ENCODE peak calls at places on chromosomes 1 and 21, in ten cellular contexts. One of them, this sample, is unnamed.

GRCh38 chr1:27536767-27537166 is 46.8 kb upstream of the WASF2 start:
- DNase-seq in hepatocyte: peak; percentile 80
- DNase-seq in activated effector memory CD4-positive, alpha-beta T cell treated with anti-CD3 and anti-CD28 coated beads, Interleukin-2, amount 50 U/mL, for 16 hours: no peak
- DNase-seq in AG09309: peak; percentile 49
- DNase-seq in germinal center: no peak
- DNase-seq in naive B cell: no peak
- DNase-seq in mammary epithelial cell: peak; percentile 74
- DNase-seq in NCI-H2171: no peak
- DNase-seq in activated T-helper 1 cell treated with anti-CD3 and anti-CD28 coated beads, Interleukin-12 subunit alpha, Interleukin-12 subunit beta, Interleukin-2, Interleukin-4 antibody, amounts not matched to agents 30 ng/mL and 10 ng/mL and 1 ng/mL, durations not matched to agents 14 hours and 24 hours and 36 hours: no peak
- DNase-seq in upper lobe of right lung: no peak
- DNase-seq in this sample: peak; percentile 89

GRCh38 chr1:155844860-155845259 is 12.2 kb downstream of the GON4L start:
- DNase-seq in hepatocyte: no peak
- DNase-seq in activated effector memory CD4-positive, alpha-beta T cell treated with anti-CD3 and anti-CD28 coated beads, Interleukin-2, amount 50 U/mL, for 16 hours: no peak
- DNase-seq in AG09309: no peak
- DNase-seq in germinal center: no peak
- DNase-seq in naive B cell: no peak
- DNase-seq in mammary epithelial cell: no peak
- DNase-seq in NCI-H2171: no peak
- DNase-seq in activated T-helper 1 cell treated with anti-CD3 and anti-CD28 coated beads, Interleukin-12 subunit alpha, Interleukin-12 subunit beta, Interleukin-2, Interleukin-4 antibody, amounts not matched to agents 30 ng/mL and 10 ng/mL and 1 ng/mL, durations not matched to agents 14 hours and 24 hours and 36 hours: no peak
- DNase-seq in upper lobe of right lung: no peak
- DNase-seq in this sample: no peak

GRCh38 chr1:162994921-162995320 is 74.2 kb upstream of the RGS4 start:
- DNase-seq in hepatocyte: no peak
- DNase-seq in activated effector memory CD4-positive, alpha-beta T cell treated with anti-CD3 and anti-CD28 coated beads, Interleukin-2, amount 50 U/mL, for 16 hours: no peak
- DNase-seq in AG09309: no peak
- DNase-seq in germinal center: no peak
- DNase-seq in naive B cell: no peak
- DNase-seq in mammary epithelial cell: no peak
- DNase-seq in NCI-H2171: no peak
- DNase-seq in activated T-helper 1 cell treated with anti-CD3 and anti-CD28 coated beads, Interleukin-12 subunit alpha, Interleukin-12 subunit beta, Interleukin-2, Interleukin-4 antibody, amounts not matched to agents 30 ng/mL and 10 ng/mL and 1 ng/mL, durations not matched to agents 14 hours and 24 hours and 36 hours: no peak
- DNase-seq in upper lobe of right lung: no peak
- DNase-seq in this sample: no peak

GRCh38 chr1:165490175-165490574 is 45.2 kb upstream of the RXRG start:
- DNase-seq in hepatocyte: no peak
- DNase-seq in activated effector memory CD4-positive, alpha-beta T cell treated with anti-CD3 and anti-CD28 coated beads, Interleukin-2, amount 50 U/mL, for 16 hours: no peak
- DNase-seq in AG09309: no peak
- DNase-seq in germinal center: no peak
- DNase-seq in naive B cell: no peak
- DNase-seq in mammary epithelial cell: no peak
- DNase-seq in NCI-H2171: no peak
- DNase-seq in activated T-helper 1 cell treated with anti-CD3 and anti-CD28 coated beads, Interleukin-12 subunit alpha, Interleukin-12 subunit beta, Interleukin-2, Interleukin-4 antibody, amounts not matched to agents 30 ng/mL and 10 ng/mL and 1 ng/mL, durations not matched to agents 14 hours and 24 hours and 36 hours: no peak
- DNase-seq in upper lobe of right lung: no peak
- DNase-seq in this sample: no peak

GRCh38 chr1:63189677-63190076 is 132.7 kb upstream of the FOXD3 start:
- DNase-seq in hepatocyte: no peak
- DNase-seq in activated effector memory CD4-positive, alpha-beta T cell treated with anti-CD3 and anti-CD28 coated beads, Interleukin-2, amount 50 U/mL, for 16 hours: no peak
- DNase-seq in AG09309: no peak
- DNase-seq in germinal center: no peak
- DNase-seq in naive B cell: no peak
- DNase-seq in mammary epithelial cell: no peak
- DNase-seq in NCI-H2171: no peak
- DNase-seq in activated T-helper 1 cell treated with anti-CD3 and anti-CD28 coated beads, Interleukin-12 subunit alpha, Interleukin-12 subunit beta, Interleukin-2, Interleukin-4 antibody, amounts not matched to agents 30 ng/mL and 10 ng/mL and 1 ng/mL, durations not matched to agents 14 hours and 24 hours and 36 hours: no peak
- DNase-seq in upper lobe of right lung: no peak
- DNase-seq in this sample: no peak

GRCh38 chr1:86229405-86229804 is 72.8 kb upstream of the COL24A1 start:
- DNase-seq in hepatocyte: no peak
- DNase-seq in activated effector memory CD4-positive, alpha-beta T cell treated with anti-CD3 and anti-CD28 coated beads, Interleukin-2, amount 50 U/mL, for 16 hours: no peak
- DNase-seq in AG09309: no peak
- DNase-seq in germinal center: no peak
- DNase-seq in naive B cell: no peak
- DNase-seq in mammary epithelial cell: no peak
- DNase-seq in NCI-H2171: no peak
- DNase-seq in activated T-helper 1 cell treated with anti-CD3 and anti-CD28 coated beads, Interleukin-12 subunit alpha, Interleukin-12 subunit beta, Interleukin-2, Interleukin-4 antibody, amounts not matched to agents 30 ng/mL and 10 ng/mL and 1 ng/mL, durations not matched to agents 14 hours and 24 hours and 36 hours: no peak
- DNase-seq in upper lobe of right lung: no peak
- DNase-seq in this sample: no peak

GRCh38 chr1:115492880-115493279 is 148.9 kb upstream of the VANGL1 start:
- DNase-seq in hepatocyte: no peak
- DNase-seq in activated effector memory CD4-positive, alpha-beta T cell treated with anti-CD3 and anti-CD28 coated beads, Interleukin-2, amount 50 U/mL, for 16 hours: no peak
- DNase-seq in AG09309: no peak
- DNase-seq in germinal center: no peak
- DNase-seq in naive B cell: no peak
- DNase-seq in mammary epithelial cell: peak; percentile 46
- DNase-seq in NCI-H2171: no peak
- DNase-seq in activated T-helper 1 cell treated with anti-CD3 and anti-CD28 coated beads, Interleukin-12 subunit alpha, Interleukin-12 subunit beta, Interleukin-2, Interleukin-4 antibody, amounts not matched to agents 30 ng/mL and 10 ng/mL and 1 ng/mL, durations not matched to agents 14 hours and 24 hours and 36 hours: no peak
- DNase-seq in upper lobe of right lung: no peak
- DNase-seq in this sample: peak; percentile 69

GRCh38 chr21:30382201-30382600 is 10.1 kb upstream of the KRTAP13-2 start:
- DNase-seq in hepatocyte: no peak
- DNase-seq in activated effector memory CD4-positive, alpha-beta T cell treated with anti-CD3 and anti-CD28 coated beads, Interleukin-2, amount 50 U/mL, for 16 hours: no peak
- DNase-seq in AG09309: no peak
- DNase-seq in germinal center: no peak
- DNase-seq in naive B cell: no peak
- DNase-seq in mammary epithelial cell: no peak
- DNase-seq in NCI-H2171: no peak
- DNase-seq in activated T-helper 1 cell treated with anti-CD3 and anti-CD28 coated beads, Interleukin-12 subunit alpha, Interleukin-12 subunit beta, Interleukin-2, Interleukin-4 antibody, amounts not matched to agents 30 ng/mL and 10 ng/mL and 1 ng/mL, durations not matched to agents 14 hours and 24 hours and 36 hours: no peak
- DNase-seq in upper lobe of right lung: no peak
- DNase-seq in this sample: no peak

GRCh38 chr1:88341436-88341835 is 342.6 kb upstream of the PKN2 start:
- DNase-seq in hepatocyte: no peak
- DNase-seq in activated effector memory CD4-positive, alpha-beta T cell treated with anti-CD3 and anti-CD28 coated beads, Interleukin-2, amount 50 U/mL, for 16 hours: no peak
- DNase-seq in AG09309: no peak
- DNase-seq in germinal center: no peak
- DNase-seq in naive B cell: no peak
- DNase-seq in mammary epithelial cell: no peak
- DNase-seq in NCI-H2171: no peak
- DNase-seq in activated T-helper 1 cell treated with anti-CD3 and anti-CD28 coated beads, Interleukin-12 subunit alpha, Interleukin-12 subunit beta, Interleukin-2, Interleukin-4 antibody, amounts not matched to agents 30 ng/mL and 10 ng/mL and 1 ng/mL, durations not matched to agents 14 hours and 24 hours and 36 hours: no peak
- DNase-seq in upper lobe of right lung: no peak
- DNase-seq in this sample: no peak

GRCh38 chr1:108009603-108010195 is 44.7 kb upstream of the VAV3 start:
- DNase-seq in hepatocyte: no peak
- DNase-seq in activated effector memory CD4-positive, alpha-beta T cell treated with anti-CD3 and anti-CD28 coated beads, Interleukin-2, amount 50 U/mL, for 16 hours: no peak
- DNase-seq in AG09309: peak; percentile 33
- DNase-seq in germinal center: no peak
- DNase-seq in naive B cell: no peak
- DNase-seq in mammary epithelial cell: peak; percentile 73
- DNase-seq in NCI-H2171: no peak
- DNase-seq in activated T-helper 1 cell treated with anti-CD3 and anti-CD28 coated beads, Interleukin-12 subunit alpha, Interleukin-12 subunit beta, Interleukin-2, Interleukin-4 antibody, amounts not matched to agents 30 ng/mL and 10 ng/mL and 1 ng/mL, durations not matched to agents 14 hours and 24 hours and 36 hours: no peak
- DNase-seq in upper lobe of right lung: no peak
- DNase-seq in this sample: peak; percentile 58

GRCh38 chr1:37663426-37664000 is 28.8 kb upstream of the CDCA8 start:
- DNase-seq in hepatocyte: no peak
- DNase-seq in activated effector memory CD4-positive, alpha-beta T cell treated with anti-CD3 and anti-CD28 coated beads, Interleukin-2, amount 50 U/mL, for 16 hours: no peak
- DNase-seq in AG09309: no peak
- DNase-seq in germinal center: no peak
- DNase-seq in naive B cell: no peak
- DNase-seq in mammary epithelial cell: no peak
- DNase-seq in NCI-H2171: no peak
- DNase-seq in activated T-helper 1 cell treated with anti-CD3 and anti-CD28 coated beads, Interleukin-12 subunit alpha, Interleukin-12 subunit beta, Interleukin-2, Interleukin-4 antibody, amounts not matched to agents 30 ng/mL and 10 ng/mL and 1 ng/mL, durations not matched to agents 14 hours and 24 hours and 36 hours: no peak
- DNase-seq in upper lobe of right lung: no peak
- DNase-seq in this sample: no peak

GRCh38 chr1:102085896-102086295 is 89.2 kb upstream of the OLFM3 start:
- DNase-seq in hepatocyte: no peak
- DNase-seq in activated effector memory CD4-positive, alpha-beta T cell treated with anti-CD3 and anti-CD28 coated beads, Interleukin-2, amount 50 U/mL, for 16 hours: no peak
- DNase-seq in AG09309: no peak
- DNase-seq in germinal center: no peak
- DNase-seq in naive B cell: no peak
- DNase-seq in mammary epithelial cell: peak; percentile 86
- DNase-seq in NCI-H2171: no peak
- DNase-seq in activated T-helper 1 cell treated with anti-CD3 and anti-CD28 coated beads, Interleukin-12 subunit alpha, Interleukin-12 subunit beta, Interleukin-2, Interleukin-4 antibody, amounts not matched to agents 30 ng/mL and 10 ng/mL and 1 ng/mL, durations not matched to agents 14 hours and 24 hours and 36 hours: no peak
- DNase-seq in upper lobe of right lung: no peak
- DNase-seq in this sample: no peak

GRCh38 chr1:24805534-24806301 is 60.5 kb downstream of the CLIC4 start:
- DNase-seq in hepatocyte: no peak
- DNase-seq in activated effector memory CD4-positive, alpha-beta T cell treated with anti-CD3 and anti-CD28 coated beads, Interleukin-2, amount 50 U/mL, for 16 hours: no peak
- DNase-seq in AG09309: peak; percentile 33
- DNase-seq in germinal center: no peak
- DNase-seq in naive B cell: no peak
- DNase-seq in mammary epithelial cell: peak; percentile 74
- DNase-seq in NCI-H2171: no peak
- DNase-seq in activated T-helper 1 cell treated with anti-CD3 and anti-CD28 coated beads, Interleukin-12 subunit alpha, Interleukin-12 subunit beta, Interleukin-2, Interleukin-4 antibody, amounts not matched to agents 30 ng/mL and 10 ng/mL and 1 ng/mL, durations not matched to agents 14 hours and 24 hours and 36 hours: no peak
- DNase-seq in upper lobe of right lung: no peak
- DNase-seq in this sample: no peak

GRCh38 chr1:85015826-85016225 is 18.9 kb upstream of the MCOLN2 start:
- DNase-seq in hepatocyte: no peak
- DNase-seq in activated effector memory CD4-positive, alpha-beta T cell treated with anti-CD3 and anti-CD28 coated beads, Interleukin-2, amount 50 U/mL, for 16 hours: no peak
- DNase-seq in AG09309: no peak
- DNase-seq in germinal center: no peak
- DNase-seq in naive B cell: no peak
- DNase-seq in mammary epithelial cell: no peak
- DNase-seq in NCI-H2171: no peak
- DNase-seq in activated T-helper 1 cell treated with anti-CD3 and anti-CD28 coated beads, Interleukin-12 subunit alpha, Interleukin-12 subunit beta, Interleukin-2, Interleukin-4 antibody, amounts not matched to agents 30 ng/mL and 10 ng/mL and 1 ng/mL, durations not matched to agents 14 hours and 24 hours and 36 hours: no peak
- DNase-seq in upper lobe of right lung: no peak
- DNase-seq in this sample: no peak

GRCh38 chr21:34029724-34030528 is 43.5 kb upstream of the MRPS6 start:
- DNase-seq in hepatocyte: peak; percentile 54
- DNase-seq in activated effector memory CD4-positive, alpha-beta T cell treated with anti-CD3 and anti-CD28 coated beads, Interleukin-2, amount 50 U/mL, for 16 hours: peak; percentile 80
- DNase-seq in AG09309: no peak
- DNase-seq in germinal center: peak; percentile 72
- DNase-seq in naive B cell: no peak
- DNase-seq in mammary epithelial cell: peak; percentile 75
- DNase-seq in NCI-H2171: peak; percentile 61
- DNase-seq in activated T-helper 1 cell treated with anti-CD3 and anti-CD28 coated beads, Interleukin-12 subunit alpha, Interleukin-12 subunit beta, Interleukin-2, Interleukin-4 antibody, amounts not matched to agents 30 ng/mL and 10 ng/mL and 1 ng/mL, durations not matched to agents 14 hours and 24 hours and 36 hours: peak; percentile 42
- DNase-seq in upper lobe of right lung: no peak
- DNase-seq in this sample: no peak

GRCh38 chr1:67791686-67792475 is 41.4 kb downstream of the GNG12 start:
- DNase-seq in hepatocyte: no peak
- DNase-seq in activated effector memory CD4-positive, alpha-beta T cell treated with anti-CD3 and anti-CD28 coated beads, Interleukin-2, amount 50 U/mL, for 16 hours: no peak
- DNase-seq in AG09309: peak; percentile 88
- DNase-seq in germinal center: no peak
- DNase-seq in naive B cell: no peak
- DNase-seq in mammary epithelial cell: peak; percentile 29
- DNase-seq in NCI-H2171: no peak
- DNase-seq in activated T-helper 1 cell treated with anti-CD3 and anti-CD28 coated beads, Interleukin-12 subunit alpha, Interleukin-12 subunit beta, Interleukin-2, Interleukin-4 antibody, amounts not matched to agents 30 ng/mL and 10 ng/mL and 1 ng/mL, durations not matched to agents 14 hours and 24 hours and 36 hours: no peak
- DNase-seq in upper lobe of right lung: no peak
- DNase-seq in this sample: peak; percentile 94

GRCh38 chr1:167922023-167922422 is 8.1 kb upstream of the ADCY10 start:
- DNase-seq in hepatocyte: no peak
- DNase-seq in activated effector memory CD4-positive, alpha-beta T cell treated with anti-CD3 and anti-CD28 coated beads, Interleukin-2, amount 50 U/mL, for 16 hours: no peak
- DNase-seq in AG09309: no peak
- DNase-seq in germinal center: no peak
- DNase-seq in naive B cell: no peak
- DNase-seq in mammary epithelial cell: peak; percentile 20
- DNase-seq in NCI-H2171: no peak
- DNase-seq in activated T-helper 1 cell treated with anti-CD3 and anti-CD28 coated beads, Interleukin-12 subunit alpha, Interleukin-12 subunit beta, Interleukin-2, Interleukin-4 antibody, amounts not matched to agents 30 ng/mL and 10 ng/mL and 1 ng/mL, durations not matched to agents 14 hours and 24 hours and 36 hours: no peak
- DNase-seq in upper lobe of right lung: no peak
- DNase-seq in this sample: no peak

GRCh38 chr1:10557714-10558113 is 83.0 kb downstream of the PEX14 start:
- DNase-seq in hepatocyte: no peak
- DNase-seq in activated effector memory CD4-positive, alpha-beta T cell treated with anti-CD3 and anti-CD28 coated beads, Interleukin-2, amount 50 U/mL, for 16 hours: no peak
- DNase-seq in AG09309: no peak
- DNase-seq in germinal center: no peak
- DNase-seq in naive B cell: no peak
- DNase-seq in mammary epithelial cell: no peak
- DNase-seq in NCI-H2171: no peak
- DNase-seq in activated T-helper 1 cell treated with anti-CD3 and anti-CD28 coated beads, Interleukin-12 subunit alpha, Interleukin-12 subunit beta, Interleukin-2, Interleukin-4 antibody, amounts not matched to agents 30 ng/mL and 10 ng/mL and 1 ng/mL, durations not matched to agents 14 hours and 24 hours and 36 hours: no peak
- DNase-seq in upper lobe of right lung: no peak
- DNase-seq in this sample: no peak

GRCh38 chr21:41147096-41147978 is 20.6 kb upstream of the BACE2 start:
- DNase-seq in hepatocyte: no peak
- DNase-seq in activated effector memory CD4-positive, alpha-beta T cell treated with anti-CD3 and anti-CD28 coated beads, Interleukin-2, amount 50 U/mL, for 16 hours: no peak
- DNase-seq in AG09309: no peak
- DNase-seq in germinal center: no peak
- DNase-seq in naive B cell: no peak
- DNase-seq in mammary epithelial cell: no peak
- DNase-seq in NCI-H2171: no peak
- DNase-seq in activated T-helper 1 cell treated with anti-CD3 and anti-CD28 coated beads, Interleukin-12 subunit alpha, Interleukin-12 subunit beta, Interleukin-2, Interleukin-4 antibody, amounts not matched to agents 30 ng/mL and 10 ng/mL and 1 ng/mL, durations not matched to agents 14 hours and 24 hours and 36 hours: no peak
- DNase-seq in upper lobe of right lung: no peak
- DNase-seq in this sample: no peak

GRCh38 chr1:212731630-212732029 is 32.0 kb upstream of the BATF3 start:
- DNase-seq in hepatocyte: no peak
- DNase-seq in activated effector memory CD4-positive, alpha-beta T cell treated with anti-CD3 and anti-CD28 coated beads, Interleukin-2, amount 50 U/mL, for 16 hours: no peak
- DNase-seq in AG09309: no peak
- DNase-seq in germinal center: no peak
- DNase-seq in naive B cell: no peak
- DNase-seq in mammary epithelial cell: no peak
- DNase-seq in NCI-H2171: no peak
- DNase-seq in activated T-helper 1 cell treated with anti-CD3 and anti-CD28 coated beads, Interleukin-12 subunit alpha, Interleukin-12 subunit beta, Interleukin-2, Interleukin-4 antibody, amounts not matched to agents 30 ng/mL and 10 ng/mL and 1 ng/mL, durations not matched to agents 14 hours and 24 hours and 36 hours: no peak
- DNase-seq in upper lobe of right lung: no peak
- DNase-seq in this sample: no peak

GRCh38 chr1:150813028-150813707 is 5.1 kb upstream of the CTSK start:
- DNase-seq in hepatocyte: peak; percentile 82
- DNase-seq in activated effector memory CD4-positive, alpha-beta T cell treated with anti-CD3 and anti-CD28 coated beads, Interleukin-2, amount 50 U/mL, for 16 hours: no peak
- DNase-seq in AG09309: no peak
- DNase-seq in germinal center: peak; percentile 13
- DNase-seq in naive B cell: no peak
- DNase-seq in mammary epithelial cell: peak; percentile 61
- DNase-seq in NCI-H2171: no peak
- DNase-seq in activated T-helper 1 cell treated with anti-CD3 and anti-CD28 coated beads, Interleukin-12 subunit alpha, Interleukin-12 subunit beta, Interleukin-2, Interleukin-4 antibody, amounts not matched to agents 30 ng/mL and 10 ng/mL and 1 ng/mL, durations not matched to agents 14 hours and 24 hours and 36 hours: no peak
- DNase-seq in upper lobe of right lung: peak; percentile 77
- DNase-seq in this sample: peak; percentile 47

GRCh38 chr1:43455205-43455889 is 1.6 kb upstream of the HYI start:
- DNase-seq in hepatocyte: no peak
- DNase-seq in activated effector memory CD4-positive, alpha-beta T cell treated with anti-CD3 and anti-CD28 coated beads, Interleukin-2, amount 50 U/mL, for 16 hours: no peak
- DNase-seq in AG09309: no peak
- DNase-seq in germinal center: no peak
- DNase-seq in naive B cell: no peak
- DNase-seq in mammary epithelial cell: no peak
- DNase-seq in NCI-H2171: no peak
- DNase-seq in activated T-helper 1 cell treated with anti-CD3 and anti-CD28 coated beads, Interleukin-12 subunit alpha, Interleukin-12 subunit beta, Interleukin-2, Interleukin-4 antibody, amounts not matched to agents 30 ng/mL and 10 ng/mL and 1 ng/mL, durations not matched to agents 14 hours and 24 hours and 36 hours: no peak
- DNase-seq in upper lobe of right lung: no peak
- DNase-seq in this sample: no peak

GRCh38 chr1:193542668-193543067 is 356.3 kb upstream of the B3GALT2 start:
- DNase-seq in hepatocyte: peak; percentile 25
- DNase-seq in activated effector memory CD4-positive, alpha-beta T cell treated with anti-CD3 and anti-CD28 coated beads, Interleukin-2, amount 50 U/mL, for 16 hours: no peak
- DNase-seq in AG09309: no peak
- DNase-seq in germinal center: no peak
- DNase-seq in naive B cell: no peak
- DNase-seq in mammary epithelial cell: no peak
- DNase-seq in NCI-H2171: no peak
- DNase-seq in activated T-helper 1 cell treated with anti-CD3 and anti-CD28 coated beads, Interleukin-12 subunit alpha, Interleukin-12 subunit beta, Interleukin-2, Interleukin-4 antibody, amounts not matched to agents 30 ng/mL and 10 ng/mL and 1 ng/mL, durations not matched to agents 14 hours and 24 hours and 36 hours: no peak
- DNase-seq in upper lobe of right lung: no peak
- DNase-seq in this sample: no peak

GRCh38 chr1:224782601-224783000 is 146.9 kb upstream of the DNAH14 start:
- DNase-seq in hepatocyte: no peak
- DNase-seq in activated effector memory CD4-positive, alpha-beta T cell treated with anti-CD3 and anti-CD28 coated beads, Interleukin-2, amount 50 U/mL, for 16 hours: no peak
- DNase-seq in AG09309: no peak
- DNase-seq in germinal center: no peak
- DNase-seq in naive B cell: no peak
- DNase-seq in mammary epithelial cell: no peak
- DNase-seq in NCI-H2171: no peak
- DNase-seq in activated T-helper 1 cell treated with anti-CD3 and anti-CD28 coated beads, Interleukin-12 subunit alpha, Interleukin-12 subunit beta, Interleukin-2, Interleukin-4 antibody, amounts not matched to agents 30 ng/mL and 10 ng/mL and 1 ng/mL, durations not matched to agents 14 hours and 24 hours and 36 hours: no peak
- DNase-seq in upper lobe of right lung: no peak
- DNase-seq in this sample: no peak

This sample was measured in RCC 7860.